ENCODE peak calls at places on chromosomes 3 and 15, in nine cellular contexts. One of them, this sample, is unnamed.

GRCh38 chr15:33119865-33120264 is 74.6 kb downstream of the FMN1 start:
- DNase-seq in body of pancreas: no peak
- DNase-seq in adrenal gland: no peak
- DNase-seq in left ventricle myocardium inferior: no peak
- DNase-seq in pancreas: no peak
- DNase-seq in kidney: no peak
- DNase-seq in brain microvascular endothelial cell: no peak
- DNase-seq in tibial nerve: no peak
- DNase-seq in osteoblast: no peak
- DNase-seq in this sample: no peak

GRCh38 chr3:18679226-18679625 is 254.1 kb upstream of the SATB1 start:
- DNase-seq in osteoblast: no peak
- DNase-seq in body of pancreas: no peak
- DNase-seq in pancreas: no peak
- DNase-seq in left ventricle myocardium inferior: no peak
- DNase-seq in kidney: no peak
- DNase-seq in tibial nerve: no peak
- DNase-seq in adrenal gland: no peak
- DNase-seq in brain microvascular endothelial cell: no peak
- DNase-seq in this sample: no peak

GRCh38 chr3:12423918-12424634 is 60.2 kb upstream of the TSEN2 start:
- DNase-seq in body of pancreas: no peak
- DNase-seq in pancreas: no peak
- DNase-seq in brain microvascular endothelial cell: peak; percentile 76
- DNase-seq in osteoblast: no peak
- DNase-seq in left ventricle myocardium inferior: no peak
- DNase-seq in kidney: no peak
- DNase-seq in tibial nerve: no peak
- DNase-seq in adrenal gland: peak; percentile 19
- DNase-seq in this sample: no peak

GRCh38 chr15:52010633-52011595 is 8.1 kb upstream of the MAPK6 start:
- DNase-seq in adrenal gland: peak; percentile 89
- DNase-seq in brain microvascular endothelial cell: peak; percentile 88
- DNase-seq in osteoblast: peak; percentile 91
- DNase-seq in kidney: no peak
- DNase-seq in tibial nerve: no peak
- DNase-seq in pancreas: no peak
- DNase-seq in body of pancreas: peak; percentile 45
- DNase-seq in left ventricle myocardium inferior: no peak
- DNase-seq in this sample: no peak

GRCh38 chr3:195003006-195003892 is 267.7 kb downstream of the XXYLT1 start:
- DNase-seq in body of pancreas: peak; percentile 31
- DNase-seq in tibial nerve: peak; percentile 57
- DNase-seq in adrenal gland: peak; percentile 35
- DNase-seq in osteoblast: peak; percentile 84
- DNase-seq in left ventricle myocardium inferior: peak; percentile 84
- DNase-seq in pancreas: no peak
- DNase-seq in brain microvascular endothelial cell: no peak
- DNase-seq in kidney: no peak
- DNase-seq in this sample: peak; percentile 28

GRCh38 chr3:126365351-126366274 is 8.4 kb upstream of the KLF15 start:
- DNase-seq in brain microvascular endothelial cell: no peak
- DNase-seq in kidney: peak; percentile 29
- DNase-seq in body of pancreas: no peak
- DNase-seq in osteoblast: peak; percentile 66
- DNase-seq in pancreas: no peak
- DNase-seq in tibial nerve: peak; percentile 8
- DNase-seq in left ventricle myocardium inferior: no peak
- DNase-seq in adrenal gland: no peak
- DNase-seq in this sample: no peak

GRCh38 chr3:192156382-192156781 is 571.0 kb downstream of the FGF12 start:
- DNase-seq in tibial nerve: no peak
- DNase-seq in body of pancreas: no peak
- DNase-seq in brain microvascular endothelial cell: no peak
- DNase-seq in adrenal gland: no peak
- DNase-seq in kidney: no peak
- DNase-seq in osteoblast: no peak
- DNase-seq in pancreas: no peak
- DNase-seq in left ventricle myocardium inferior: no peak
- DNase-seq in this sample: no peak

GRCh38 chr15:72117448-72117697 is 577 bp downstream of the MYO9A start:
- DNase-seq in osteoblast: peak; percentile 93
- DNase-seq in brain microvascular endothelial cell: peak; percentile 75
- DNase-seq in body of pancreas: peak; percentile 81
- DNase-seq in tibial nerve: peak; percentile 53
- DNase-seq in pancreas: no peak
- DNase-seq in left ventricle myocardium inferior: peak; percentile 83
- DNase-seq in kidney: peak; percentile 95
- DNase-seq in adrenal gland: peak; percentile 88
- DNase-seq in this sample: peak; percentile 76

GRCh38 chr3:61448378-61448777 is 113.0 kb upstream of the PTPRG start:
- DNase-seq in osteoblast: no peak
- DNase-seq in pancreas: no peak
- DNase-seq in adrenal gland: no peak
- DNase-seq in left ventricle myocardium inferior: no peak
- DNase-seq in tibial nerve: no peak
- DNase-seq in body of pancreas: no peak
- DNase-seq in kidney: no peak
- DNase-seq in brain microvascular endothelial cell: no peak
- DNase-seq in this sample: no peak

GRCh38 chr3:120685411-120685810 is 3.4 kb upstream of the HGD start:
- DNase-seq in osteoblast: no peak
- DNase-seq in left ventricle myocardium inferior: no peak
- DNase-seq in adrenal gland: no peak
- DNase-seq in tibial nerve: no peak
- DNase-seq in kidney: no peak
- DNase-seq in brain microvascular endothelial cell: no peak
- DNase-seq in pancreas: no peak
- DNase-seq in body of pancreas: no peak
- DNase-seq in this sample: no peak

DNA sequence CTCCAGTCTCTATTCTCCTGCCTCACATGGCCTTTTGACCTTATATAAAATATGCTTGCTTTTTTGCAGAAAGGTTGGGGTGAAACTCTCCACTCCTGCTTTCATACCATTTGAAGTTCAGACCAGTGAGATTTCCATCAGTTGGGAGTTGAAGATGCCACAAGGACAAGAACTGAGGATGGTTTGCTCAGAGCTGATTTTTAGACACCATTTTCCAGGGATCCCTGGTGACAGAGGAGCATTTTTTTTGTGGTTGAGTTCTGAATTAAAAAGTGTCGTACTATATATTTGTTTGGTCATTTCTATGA is 8.8 kb upstream of the TM4SF1 start:
- DNase-seq in brain microvascular endothelial cell: no peak
- DNase-seq in tibial nerve: no peak
- DNase-seq in adrenal gland: no peak
- DNase-seq in body of pancreas: no peak
- DNase-seq in osteoblast: no peak
- DNase-seq in pancreas: no peak
- DNase-seq in left ventricle myocardium inferior: no peak
- DNase-seq in kidney: no peak
- DNase-seq in this sample: no peak
- H3K27ac ChIP-seq in brain microvascular endothelial cell: peak overlapping the region; percentile 99
- H3K27ac ChIP-seq in tibial nerve: peak overlapping the region; percentile 21
- H3K27ac ChIP-seq in adrenal gland: no peak overlapping the region
- H3K27ac ChIP-seq in body of pancreas: peak overlapping the region; percentile 93
- H3K27ac ChIP-seq in osteoblast: peak overlapping the region; percentile 96
- H3K27ac ChIP-seq in pancreas: peak overlapping the region; percentile 87
- H3K27ac ChIP-seq in left ventricle myocardium inferior: peak overlapping the region; percentile 88
- H3K27ac ChIP-seq in kidney: no peak overlapping the region
- H3K27ac ChIP-seq in this sample: peak overlapping the region; percentile 70

DNA sequence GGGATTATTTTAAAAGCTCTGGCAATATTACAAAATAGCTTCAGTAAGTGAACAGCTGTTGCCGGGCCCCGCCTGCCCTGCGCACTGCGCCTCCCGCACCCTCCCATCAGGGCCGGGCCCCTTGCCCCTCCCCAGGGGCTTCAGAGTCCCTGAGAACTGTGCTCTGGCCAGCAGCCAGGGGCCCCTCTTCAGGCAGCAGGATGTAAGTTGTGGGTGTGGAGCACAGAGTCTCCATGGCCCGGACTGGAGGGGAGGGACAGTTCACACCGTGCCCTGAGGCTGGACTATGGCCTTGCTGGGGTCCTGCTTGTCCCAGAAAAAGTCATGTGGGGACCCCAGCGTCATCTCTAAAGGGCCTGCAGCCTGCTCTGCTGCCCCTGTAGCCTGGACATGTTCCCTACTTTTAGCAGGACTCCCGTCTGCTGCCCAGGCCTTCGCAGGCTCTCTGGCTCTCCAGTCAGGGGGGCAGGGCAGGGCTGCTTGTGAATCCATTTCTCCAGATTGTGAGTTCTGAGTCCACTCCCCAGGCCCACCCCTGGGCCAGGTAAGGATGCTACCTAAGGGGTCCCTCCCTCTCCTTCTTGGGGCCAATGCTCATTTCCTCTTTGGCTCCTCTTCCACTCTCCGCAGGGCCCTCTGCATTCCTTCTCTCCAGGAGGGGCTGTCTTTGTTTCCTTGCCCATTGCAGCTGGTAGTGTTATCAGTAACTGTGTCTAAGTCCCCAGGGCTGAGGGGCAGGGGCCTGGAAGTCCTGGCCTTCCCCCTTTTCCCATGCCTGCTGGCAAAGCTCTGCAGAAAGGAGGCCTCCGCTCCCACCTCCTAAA is 12.8 kb upstream of the CACNA2D2 start:
- DNase-seq in tibial nerve: no peak
- DNase-seq in kidney: peak; percentile 89
- DNase-seq in osteoblast: no peak
- DNase-seq in adrenal gland: no peak
- DNase-seq in left ventricle myocardium inferior: peak; percentile 74
- DNase-seq in body of pancreas: peak; percentile 13
- DNase-seq in brain microvascular endothelial cell: no peak
- DNase-seq in pancreas: no peak
- DNase-seq in this sample: peak; percentile 60
- TF ChIP-seq CTCF in tibial nerve: no peak
- TF ChIP-seq CTCF in kidney: no peak
- TF ChIP-seq CTCF in osteoblast: no peak
- TF ChIP-seq CTCF in adrenal gland: no peak
- TF ChIP-seq CTCF in left ventricle myocardium inferior: no peak
- TF ChIP-seq CTCF in body of pancreas: no peak
- TF ChIP-seq CTCF in brain microvascular endothelial cell: no peak
- TF ChIP-seq CTCF in pancreas: no peak
- TF ChIP-seq CTCF in this sample: no peak

GRCh38 chr3:122024800-122025199 is 2.8 kb upstream of the ILDR1 start:
- DNase-seq in kidney: no peak
- DNase-seq in pancreas: no peak
- DNase-seq in brain microvascular endothelial cell: no peak
- DNase-seq in body of pancreas: no peak
- DNase-seq in osteoblast: peak; percentile 65
- DNase-seq in adrenal gland: no peak
- DNase-seq in left ventricle myocardium inferior: no peak
- DNase-seq in tibial nerve: no peak
- DNase-seq in this sample: no peak
- H3K27ac ChIP-seq in kidney: no peak overlapping the region
- H3K27ac ChIP-seq in pancreas: no peak overlapping the region
- H3K27ac ChIP-seq in brain microvascular endothelial cell: no peak overlapping the region
- H3K27ac ChIP-seq in body of pancreas: no peak overlapping the region
- H3K27ac ChIP-seq in osteoblast: no peak overlapping the region
- H3K27ac ChIP-seq in adrenal gland: no peak overlapping the region
- H3K27ac ChIP-seq in left ventricle myocardium inferior: no peak overlapping the region
- H3K27ac ChIP-seq in tibial nerve: no peak overlapping the region
- H3K27ac ChIP-seq in this sample: no peak overlapping the region

GRCh38 chr3:132145833-132146232 is 111.0 kb upstream of the CPNE4 start:
- DNase-seq in tibial nerve: no peak
- DNase-seq in adrenal gland: no peak
- DNase-seq in kidney: no peak
- DNase-seq in body of pancreas: no peak
- DNase-seq in osteoblast: no peak
- DNase-seq in pancreas: no peak
- DNase-seq in brain microvascular endothelial cell: no peak
- DNase-seq in left ventricle myocardium inferior: no peak
- DNase-seq in this sample: no peak
- TF ChIP-seq CTCF in tibial nerve: no peak
- TF ChIP-seq CTCF in adrenal gland: no peak
- TF ChIP-seq CTCF in kidney: no peak
- TF ChIP-seq CTCF in body of pancreas: no peak
- TF ChIP-seq CTCF in osteoblast: no peak
- TF ChIP-seq CTCF in pancreas: no peak
- TF ChIP-seq CTCF in brain microvascular endothelial cell: no peak
- TF ChIP-seq CTCF in left ventricle myocardium inferior: no peak
- TF ChIP-seq CTCF in this sample: no peak

This sample was measured in testis.